ENCODE peak calls at places on chromosomes 13 and 19, in ten cellular contexts. One of them, this sample, is unnamed.
A peak's percentile ranks its signal among the peaks of the same experiment; 100 is the strongest.

GRCh38 chr19:4916292-4917082 is 7.2 kb downstream of the UHRF1 start:
- DNase-seq in EL: no peak
- DNase-seq in GM18507: no peak
- DNase-seq in coronary artery: no peak
- DNase-seq in T-helper 1 cell: no peak
- DNase-seq in nucleus accumbens: no peak
- DNase-seq in brain microvascular endothelial cell: no peak
- DNase-seq in HL-60: no peak
- DNase-seq in heart right ventricle: no peak
- DNase-seq in C1 segment of cervical spinal cord: no peak
- DNase-seq in this sample: peak; percentile 98

GRCh38 chr19:40718774-40719391 is 2.0 kb downstream of the ITPKC start:
- DNase-seq in coronary artery: peak; percentile 88
- DNase-seq in HL-60: no peak
- DNase-seq in heart right ventricle: peak; percentile 52
- DNase-seq in C1 segment of cervical spinal cord: peak; percentile 5
- DNase-seq in T-helper 1 cell: no peak
- DNase-seq in GM18507: no peak
- DNase-seq in nucleus accumbens: peak; percentile 24
- DNase-seq in brain microvascular endothelial cell: peak; percentile 21
- DNase-seq in EL: peak; percentile 58
- DNase-seq in this sample: no peak

GRCh38 chr19:35596366-35596999 is 10.5 kb downstream of the PMIS2 start:
- DNase-seq in EL: peak; percentile 8
- DNase-seq in nucleus accumbens: no peak
- DNase-seq in C1 segment of cervical spinal cord: no peak
- DNase-seq in coronary artery: no peak
- DNase-seq in brain microvascular endothelial cell: no peak
- DNase-seq in HL-60: no peak
- DNase-seq in heart right ventricle: no peak
- DNase-seq in GM18507: peak; percentile 69
- DNase-seq in T-helper 1 cell: no peak
- DNase-seq in this sample: no peak

GRCh38 chr19:10565028-10565566 is 713 bp downstream of the KRI1 start:
- DNase-seq in heart right ventricle: peak; percentile 33
- DNase-seq in brain microvascular endothelial cell: peak; percentile 24
- DNase-seq in nucleus accumbens: no peak
- DNase-seq in coronary artery: peak; percentile 76
- DNase-seq in HL-60: no peak
- DNase-seq in EL: peak; percentile 56
- DNase-seq in T-helper 1 cell: no peak
- DNase-seq in C1 segment of cervical spinal cord: no peak
- DNase-seq in GM18507: peak; percentile 55
- DNase-seq in this sample: peak; percentile 57

GRCh38 chr13:112583592-112584277 is 4.2 kb downstream of the TUBGCP3 start:
- DNase-seq in GM18507: no peak
- DNase-seq in brain microvascular endothelial cell: no peak
- DNase-seq in nucleus accumbens: no peak
- DNase-seq in HL-60: peak; percentile 57
- DNase-seq in heart right ventricle: peak; percentile 49
- DNase-seq in C1 segment of cervical spinal cord: no peak
- DNase-seq in coronary artery: no peak
- DNase-seq in T-helper 1 cell: no peak
- DNase-seq in EL: no peak
- DNase-seq in this sample: peak; percentile 84

GRCh38 chr19:35056513-35057063 is 15.1 kb downstream of the HPN start:
- DNase-seq in brain microvascular endothelial cell: no peak
- DNase-seq in nucleus accumbens: no peak
- DNase-seq in C1 segment of cervical spinal cord: no peak
- DNase-seq in HL-60: no peak
- DNase-seq in heart right ventricle: no peak
- DNase-seq in T-helper 1 cell: no peak
- DNase-seq in coronary artery: no peak
- DNase-seq in GM18507: no peak
- DNase-seq in EL: no peak
- DNase-seq in this sample: no peak

GRCh38 chr19:39796000-39796498 is 17.4 kb downstream of the LEUTX start:
- DNase-seq in EL: no peak
- DNase-seq in brain microvascular endothelial cell: no peak
- DNase-seq in T-helper 1 cell: no peak
- DNase-seq in HL-60: no peak
- DNase-seq in C1 segment of cervical spinal cord: no peak
- DNase-seq in nucleus accumbens: no peak
- DNase-seq in heart right ventricle: no peak
- DNase-seq in coronary artery: no peak
- DNase-seq in GM18507: no peak
- DNase-seq in this sample: no peak

GRCh38 chr13:23630349-23631093 is 60.3 kb downstream of the TNFRSF19 start:
- DNase-seq in brain microvascular endothelial cell: peak; percentile 28
- DNase-seq in coronary artery: no peak
- DNase-seq in HL-60: no peak
- DNase-seq in heart right ventricle: no peak
- DNase-seq in nucleus accumbens: no peak
- DNase-seq in C1 segment of cervical spinal cord: no peak
- DNase-seq in T-helper 1 cell: no peak
- DNase-seq in GM18507: no peak
- DNase-seq in EL: no peak
- DNase-seq in this sample: no peak

GRCh38 chr19:41265376-41266153 is 1.4 kb downstream of the HNRNPUL1 start:
- DNase-seq in heart right ventricle: peak; percentile 10
- DNase-seq in nucleus accumbens: peak; percentile 13
- DNase-seq in GM18507: no peak
- DNase-seq in T-helper 1 cell: no peak
- DNase-seq in C1 segment of cervical spinal cord: no peak
- DNase-seq in coronary artery: no peak
- DNase-seq in HL-60: no peak
- DNase-seq in EL: peak; percentile 45
- DNase-seq in brain microvascular endothelial cell: peak; percentile 45
- DNase-seq in this sample: no peak

GRCh38 chr13:26656919-26657318 is 99.4 kb downstream of the WASF3 start:
- DNase-seq in T-helper 1 cell: no peak
- DNase-seq in nucleus accumbens: no peak
- DNase-seq in C1 segment of cervical spinal cord: no peak
- DNase-seq in coronary artery: no peak
- DNase-seq in EL: no peak
- DNase-seq in GM18507: no peak
- DNase-seq in heart right ventricle: no peak
- DNase-seq in brain microvascular endothelial cell: peak; percentile 29
- DNase-seq in HL-60: no peak
- DNase-seq in this sample: no peak

GRCh38 chr19:48630289-48631036 is 6.7 kb downstream of the DBP start:
- DNase-seq in GM18507: no peak
- DNase-seq in brain microvascular endothelial cell: peak; percentile 51
- DNase-seq in heart right ventricle: peak; percentile 78
- DNase-seq in EL: no peak
- DNase-seq in T-helper 1 cell: no peak
- DNase-seq in C1 segment of cervical spinal cord: peak; percentile 58
- DNase-seq in nucleus accumbens: peak; percentile 59
- DNase-seq in coronary artery: no peak
- DNase-seq in HL-60: no peak
- DNase-seq in this sample: no peak

GRCh38 chr13:42354246-42355117 is 82.5 kb downstream of the AKAP11 start:
- DNase-seq in GM18507: no peak
- DNase-seq in coronary artery: no peak
- DNase-seq in C1 segment of cervical spinal cord: no peak
- DNase-seq in HL-60: no peak
- DNase-seq in T-helper 1 cell: no peak
- DNase-seq in EL: peak; percentile 39
- DNase-seq in brain microvascular endothelial cell: peak; percentile 79
- DNase-seq in heart right ventricle: no peak
- DNase-seq in nucleus accumbens: no peak
- DNase-seq in this sample: peak; percentile 8

GRCh38 chr13:93727301-93728141 is 500.9 kb downstream of the GPC6 start:
- DNase-seq in HL-60: no peak
- DNase-seq in GM18507: no peak
- DNase-seq in nucleus accumbens: no peak
- DNase-seq in brain microvascular endothelial cell: peak; percentile 50
- DNase-seq in heart right ventricle: no peak
- DNase-seq in C1 segment of cervical spinal cord: no peak
- DNase-seq in T-helper 1 cell: no peak
- DNase-seq in coronary artery: no peak
- DNase-seq in EL: peak; percentile 79
- DNase-seq in this sample: no peak

GRCh38 chr13:102911336-102911735 is 65.5 kb downstream of the ERCC5 start:
- DNase-seq in nucleus accumbens: no peak
- DNase-seq in GM18507: no peak
- DNase-seq in C1 segment of cervical spinal cord: no peak
- DNase-seq in heart right ventricle: no peak
- DNase-seq in EL: no peak
- DNase-seq in HL-60: no peak
- DNase-seq in coronary artery: no peak
- DNase-seq in T-helper 1 cell: no peak
- DNase-seq in brain microvascular endothelial cell: no peak
- DNase-seq in this sample: no peak

GRCh38 chr13:97282705-97283104 is 60.6 kb downstream of the MBNL2 start:
- DNase-seq in C1 segment of cervical spinal cord: no peak
- DNase-seq in nucleus accumbens: no peak
- DNase-seq in HL-60: no peak
- DNase-seq in heart right ventricle: no peak
- DNase-seq in T-helper 1 cell: no peak
- DNase-seq in EL: no peak
- DNase-seq in coronary artery: no peak
- DNase-seq in brain microvascular endothelial cell: no peak
- DNase-seq in GM18507: no peak
- DNase-seq in this sample: no peak

GRCh38 chr13:110538632-110539031 is 22.9 kb downstream of the RAB20 start:
- DNase-seq in GM18507: no peak
- DNase-seq in brain microvascular endothelial cell: no peak
- DNase-seq in EL: no peak
- DNase-seq in C1 segment of cervical spinal cord: no peak
- DNase-seq in heart right ventricle: peak; percentile 87
- DNase-seq in nucleus accumbens: no peak
- DNase-seq in T-helper 1 cell: no peak
- DNase-seq in coronary artery: no peak
- DNase-seq in HL-60: no peak
- DNase-seq in this sample: peak; percentile 27

GRCh38 chr13:38902551-38902950 is 88.1 kb downstream of the STOML3 start:
- DNase-seq in T-helper 1 cell: no peak
- DNase-seq in GM18507: no peak
- DNase-seq in EL: no peak
- DNase-seq in brain microvascular endothelial cell: no peak
- DNase-seq in HL-60: no peak
- DNase-seq in coronary artery: no peak
- DNase-seq in C1 segment of cervical spinal cord: no peak
- DNase-seq in heart right ventricle: no peak
- DNase-seq in nucleus accumbens: no peak
- DNase-seq in this sample: no peak

GRCh38 chr13:111911754-111912452 is 155.0 kb upstream of the SOX1 start:
- DNase-seq in HL-60: no peak
- DNase-seq in nucleus accumbens: no peak
- DNase-seq in brain microvascular endothelial cell: no peak
- DNase-seq in EL: no peak
- DNase-seq in GM18507: no peak
- DNase-seq in coronary artery: peak; percentile 33
- DNase-seq in heart right ventricle: no peak
- DNase-seq in C1 segment of cervical spinal cord: no peak
- DNase-seq in T-helper 1 cell: no peak
- DNase-seq in this sample: no peak

GRCh38 chr13:21850013-21851006 is 179.4 kb downstream of the FGF9 start:
- DNase-seq in EL: no peak
- DNase-seq in C1 segment of cervical spinal cord: no peak
- DNase-seq in heart right ventricle: no peak
- DNase-seq in nucleus accumbens: no peak
- DNase-seq in T-helper 1 cell: no peak
- DNase-seq in brain microvascular endothelial cell: no peak
- DNase-seq in coronary artery: no peak
- DNase-seq in GM18507: no peak
- DNase-seq in HL-60: no peak
- DNase-seq in this sample: no peak

GRCh38 chr13:40662866-40663265 is 3.6 kb downstream of the FOXO1 start:
- DNase-seq in C1 segment of cervical spinal cord: no peak
- DNase-seq in coronary artery: no peak
- DNase-seq in HL-60: no peak
- DNase-seq in GM18507: no peak
- DNase-seq in T-helper 1 cell: no peak
- DNase-seq in nucleus accumbens: no peak
- DNase-seq in brain microvascular endothelial cell: no peak
- DNase-seq in heart right ventricle: no peak
- DNase-seq in EL: no peak
- DNase-seq in this sample: no peak

GRCh38 chr13:52010890-52011689 is at the start of gene ATP7B:
- DNase-seq in brain microvascular endothelial cell: no peak
- DNase-seq in heart right ventricle: peak; percentile 15
- DNase-seq in nucleus accumbens: peak; percentile 37
- DNase-seq in C1 segment of cervical spinal cord: no peak
- DNase-seq in coronary artery: peak; percentile 77
- DNase-seq in GM18507: no peak
- DNase-seq in HL-60: no peak
- DNase-seq in EL: peak; percentile 21
- DNase-seq in T-helper 1 cell: no peak
- DNase-seq in this sample: no peak